ENCODE peak calls at places on chromosome 22, in seven cellular contexts. C is heart left ventricle, A is AG10803, X is cardiac fibroblast, R is cardiac muscle cell, G is neural progenitor cell, K is fibroblast of lung. D is an unnamed sample.

GRCh38 chr22:37202706-37203105 is 9.6 kb downstream of the SSTR3 start:
- DNase-seq in C (peak; percentile 11), A (no peak), X (no peak), R (no peak), G (no peak), K (no peak), D (no peak)

GRCh38 chr22:38872831-38873248 is 824 bp upstream of the CBX6 start:
- DNase-seq in C (peak; percentile 83), A (peak; percentile 49), X (no peak), R (peak; percentile 80), G (peak; percentile 75), K (peak; percentile 57), D (peak; percentile 73)

GRCh38 chr22:35736701-35737100 is 19.0 kb downstream of the APOL5 start:
- DNase-seq in C (no peak), A (no peak), X (no peak), R (no peak), G (no peak), K (no peak), D (no peak)

GRCh38 chr22:22380098-22381030 is 128.2 kb downstream of the ZNF280B start:
- DNase-seq in C (no peak), A (no peak), X (no peak), R (no peak), G (peak; percentile 53), K (no peak), D (no peak)

GRCh38 chr22:21641417-21641794 is 696 bp upstream of the SDF2L1 start:
- DNase-seq in C (no peak), A (peak; percentile 47), X (peak; percentile 70), R (peak; percentile 68), G (peak; percentile 79), K (peak; percentile 51), D (no peak)

GRCh38 chr22:49638001-49638400 is 189.7 kb downstream of the BRD1 start:
- DNase-seq in C (no peak), A (no peak), X (no peak), R (no peak), G (no peak), K (no peak), D (no peak)

GRCh38 chr22:39332441-39333064 is 13.1 kb upstream of the RPL3 start:
- DNase-seq in C (no peak), A (peak; percentile 69), X (no peak), R (peak; percentile 48), G (no peak), K (peak; percentile 19), D (no peak)

GRCh38 chr22:24181996-24182560 is 791 bp downstream of the SUSD2 start:
- DNase-seq in C (no peak), A (no peak), X (no peak), R (no peak), G (no peak), K (no peak), D (no peak)

GRCh38 chr22:29147241-29147919 is 58.3 kb upstream of the EMID1 start:
- DNase-seq in C (no peak), A (no peak), X (no peak), R (no peak), G (no peak), K (no peak), D (no peak)

GRCh38 chr22:39482768-39483167 is 19.3 kb upstream of the MIEF1 start:
- DNase-seq in C (no peak), A (no peak), X (peak; percentile 49), R (no peak), G (peak; percentile 40), K (peak; percentile 62), D (no peak)

GRCh38 chr22:39496131-39496838 is 5.8 kb upstream of the MIEF1 start:
- DNase-seq in C (peak; percentile 88), A (peak; percentile 56), X (peak; percentile 75), R (peak; percentile 89), G (peak; percentile 92), K (peak; percentile 60), D (peak; percentile 83)

GRCh38 chr22:17085277-17086091 is 684 bp downstream of the IL17RA start:
- DNase-seq in C (peak; percentile 55), A (no peak), X (no peak), R (no peak), G (peak; percentile 48), K (peak; percentile 4), D (no peak)

GRCh38 chr22:24592144-24592845 is 578 bp downstream of the LRRC75B start:
- DNase-seq in C (no peak), A (peak; percentile 30), X (peak; percentile 40), R (no peak), G (peak; percentile 42), K (peak; percentile 12), D (no peak)

GRCh38 chr22:23743303-23743705 is 7.6 kb downstream of the ZNF70 start:
- DNase-seq in C (peak; percentile 51), A (no peak), X (no peak), R (no peak), G (no peak), K (no peak), D (no peak)

GRCh38 chr22:19700790-19701419 is 13.4 kb upstream of the SEPTIN5 start:
- DNase-seq in C (no peak), A (no peak), X (no peak), R (no peak), G (no peak), K (no peak), D (no peak)

GRCh38 chr22:18056161-18056666 is 21.6 kb upstream of the PEX26 start:
- DNase-seq in C (peak; percentile 35), A (peak; percentile 84), X (peak; percentile 63), R (no peak), G (no peak), K (peak; percentile 82), D (no peak)

GRCh38 chr22:22591348-22592299 is 32.6 kb upstream of the PRAME start:
- DNase-seq in C (no peak), A (no peak), X (peak; percentile 22), R (no peak), G (no peak), K (no peak), D (no peak)

GRCh38 chr22:18031670-18032454 is 7.5 kb upstream of the MICAL3 start:
- DNase-seq in C (no peak), A (peak; percentile 96), X (peak; percentile 96), R (no peak), G (no peak), K (peak; percentile 82), D (no peak)

GRCh38 chr22:37510046-37510445 is 9.2 kb downstream of the CARD10 start:
- DNase-seq in C (no peak), A (no peak), X (no peak), R (no peak), G (no peak), K (no peak), D (no peak)

DNA sequence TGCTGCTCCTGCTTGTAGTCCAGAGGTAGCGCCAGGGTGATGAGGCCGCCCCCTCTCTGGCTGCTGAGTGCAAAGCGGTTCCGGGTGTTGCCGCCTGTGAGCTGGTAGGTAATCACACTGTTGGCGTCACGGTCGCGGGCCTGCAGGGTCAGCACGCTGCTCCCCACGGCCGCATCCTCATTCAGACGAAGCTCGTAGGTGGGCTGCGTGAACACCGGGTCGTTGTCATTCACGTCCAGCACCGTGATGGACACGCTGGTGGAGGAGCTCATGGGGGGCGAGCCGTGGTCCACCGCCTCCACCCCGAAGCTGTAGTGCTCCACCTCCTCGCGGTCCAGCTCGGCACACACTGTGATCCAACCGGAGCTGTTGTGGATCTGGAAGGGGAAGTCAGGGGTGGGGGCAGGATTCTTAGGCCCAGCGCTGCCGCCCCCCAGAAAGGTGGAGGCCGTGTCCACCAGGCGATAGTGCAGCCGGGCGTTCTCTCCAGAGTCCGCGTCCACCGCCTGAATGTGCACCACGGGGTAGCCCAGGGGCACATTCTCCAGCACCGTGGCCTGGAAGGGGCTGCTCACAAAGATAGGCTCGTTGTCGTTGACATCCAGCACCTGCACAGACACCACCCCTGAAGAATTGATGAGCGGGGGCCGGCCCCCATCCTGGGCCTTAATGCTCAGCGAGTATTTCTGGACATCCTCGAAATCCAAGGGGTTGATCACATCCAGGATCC is 2.4 kb downstream of the CELSR1 start:
- DNase-seq in C (no peak), A (no peak), X (no peak), R (no peak), G (no peak), K (no peak), D (no peak)
- TF ChIP-seq CTCF in C (no peak), A (no peak), X (no peak), R (no peak), G (no peak), K (no peak), D (no peak)

GRCh38 chr22:30396871-30397655 is at the start of gene SEC14L2:
- DNase-seq in C (peak; percentile 76), A (peak; percentile 43), X (peak; percentile 59), R (peak; percentile 60), G (peak; percentile 76), K (peak; percentile 39), D (peak; percentile 73)

GRCh38 chr22:30390974-30391691 is 3.9 kb upstream of the RNF215 start:
- DNase-seq in C (peak; percentile 64), A (peak; percentile 58), X (peak; percentile 78), R (peak; percentile 73), G (peak; percentile 75), K (peak; percentile 72), D (no peak)

GRCh38 chr22:30393322-30393680 is 3.5 kb upstream of the SEC14L2 start:
- DNase-seq in C (no peak), A (no peak), X (no peak), R (no peak), G (no peak), K (no peak), D (no peak)

GRCh38 chr22:30392661-30393321 is 4.0 kb upstream of the SEC14L2 start:
- DNase-seq in C (no peak), A (no peak), X (no peak), R (no peak), G (peak; percentile 81), K (no peak), D (no peak)

GRCh38 chr22:30393885-30394284 is 2.9 kb upstream of the SEC14L2 start:
- DNase-seq in C (no peak), A (no peak), X (no peak), R (no peak), G (no peak), K (no peak), D (no peak)
- TF ChIP-seq CTCF in C (no peak), A (no peak), X (no peak), R (no peak), G (no peak), K (no peak), D (no peak)

DNA sequence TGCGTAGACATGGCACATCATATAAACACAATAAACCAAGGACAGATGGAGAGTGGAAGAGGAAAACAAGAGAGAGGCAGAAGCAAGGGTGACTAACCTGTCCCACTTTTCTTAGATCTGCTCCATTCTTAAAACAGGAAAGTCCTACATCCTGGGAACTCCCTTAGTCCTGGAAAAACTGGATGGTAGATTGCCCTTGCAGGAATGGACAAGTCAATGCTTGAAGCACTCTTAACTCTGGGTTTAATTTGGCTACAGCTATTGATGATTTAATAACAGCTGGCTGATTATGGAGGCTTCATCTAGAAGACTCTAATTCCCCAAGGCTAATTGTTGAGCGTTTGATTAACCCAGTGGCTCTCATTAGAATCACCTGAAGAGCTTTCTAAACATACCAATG is 258.8 kb downstream of the MIAT start:
- DNase-seq in C (no peak), A (no peak), X (no peak), R (no peak), G (no peak), K (no peak), D (no peak)
- TF ChIP-seq CTCF in C (no peak), A (no peak), X (no peak), R (no peak), G (no peak), K (no peak), D (no peak)

DNA sequence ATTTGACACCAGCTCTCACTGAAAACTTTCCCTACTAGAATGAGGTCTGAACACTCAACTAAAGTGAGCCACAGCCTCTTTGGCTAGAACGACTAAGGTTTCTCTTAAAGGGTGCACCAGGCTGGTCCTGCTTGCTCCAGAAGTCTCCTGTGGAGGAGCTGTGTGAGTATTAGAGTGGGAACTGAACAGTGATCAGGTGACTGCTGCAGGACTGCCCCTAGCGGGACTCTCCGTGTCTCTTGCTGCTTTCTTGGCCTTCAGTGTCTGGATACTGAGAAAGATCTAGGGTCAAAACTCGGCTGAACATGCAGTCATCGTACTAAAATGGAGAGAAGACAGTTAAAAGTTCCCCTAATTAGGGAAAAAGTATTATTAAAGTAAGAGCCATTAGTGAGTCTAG is 34.6 kb downstream of the FAM118A start:
- DNase-seq in C (no peak), A (no peak), X (no peak), R (peak; percentile 42), G (peak; percentile 48), K (peak; percentile 26), D (no peak)
- TF ChIP-seq CTCF in C (no peak), A (no peak), X (no peak), R (no peak), G (peak; percentile 32), K (peak; percentile 4), D (no peak)